ENCODE peak calls at places on chromosomes 13 and 19, in five cellular contexts. I is Peyer's patch, K is brain microvascular endothelial cell, B is posterior vena cava, L is cardiac fibroblast. S is an unnamed sample.

GRCh38 chr19:41437944-41438574 is 1.7 kb downstream of the DMAC2 start:
- DNase-seq in I (peak; percentile 41), K (no peak), B (peak; percentile 38), L (no peak), S (peak; percentile 48)

GRCh38 chr13:45989607-45990006 is 62.9 kb downstream of the ZC3H13 start:
- DNase-seq in I (no peak), K (peak; percentile 0), B (no peak), L (peak; percentile 83), S (no peak)

GRCh38 chr13:51727634-51728274 is 76.2 kb downstream of the DHRS12 start:
- DNase-seq in I (no peak), K (no peak), B (no peak), L (no peak), S (no peak)

GRCh38 chr19:18427752-18428131 is 8.5 kb downstream of the SSBP4 start:
- DNase-seq in I (no peak), K (no peak), B (no peak), L (no peak), S (no peak)

GRCh38 chr13:110380359-110381028 is 73.4 kb downstream of the COL4A2 start:
- DNase-seq in I (no peak), K (peak; percentile 94), B (no peak), L (peak; percentile 86), S (no peak)

GRCh38 chr19:954672-955494 is 29.0 kb downstream of the ARID3A start:
- DNase-seq in I (no peak), K (no peak), B (no peak), L (no peak), S (no peak)

GRCh38 chr19:46637224-46637623 is 1.2 kb upstream of the GNG8 start:
- DNase-seq in I (no peak), K (no peak), B (no peak), L (no peak), S (no peak)

GRCh38 chr13:98480915-98481510 is 95.9 kb downstream of the STK24 start:
- DNase-seq in I (no peak), K (peak; percentile 54), B (no peak), L (peak; percentile 58), S (no peak)

GRCh38 chr13:36030670-36031331 is 100.4 kb downstream of the DCLK1 start:
- DNase-seq in I (no peak), K (peak; percentile 98), B (no peak), L (peak; percentile 91), S (no peak)

GRCh38 chr19:28960586-28960985 is 252.4 kb downstream of the UQCRFS1 start:
- DNase-seq in I (no peak), K (no peak), B (no peak), L (no peak), S (no peak)

GRCh38 chr13:31072041-31072440 is 89.7 kb downstream of the HSPH1 start:
- DNase-seq in I (no peak), K (peak; percentile 37), B (no peak), L (peak; percentile 50), S (no peak)

GRCh38 chr13:45873491-45874360 is 22.2 kb upstream of the SIAH3 start:
- DNase-seq in I (no peak), K (no peak), B (no peak), L (peak; percentile 46), S (no peak)

GRCh38 chr19:19269952-19270694 is 3.0 kb downstream of the TM6SF2 start:
- DNase-seq in I (no peak), K (no peak), B (no peak), L (no peak), S (no peak)

GRCh38 chr13:66618702-66619101 is 611.4 kb downstream of the PCDH9 start:
- DNase-seq in I (no peak), K (no peak), B (no peak), L (peak; percentile 64), S (no peak)

GRCh38 chr13:61413572-61413971 is 2.1 kb downstream of the PCDH20 start:
- DNase-seq in I (no peak), K (no peak), B (no peak), L (no peak), S (peak; percentile 60)

GRCh38 chr19:1211494-1212234 is 6.1 kb downstream of the STK11 start:
- DNase-seq in I (no peak), K (no peak), B (no peak), L (no peak), S (peak; percentile 78)

GRCh38 chr13:70668293-70668692 is 560.0 kb upstream of the KLHL1 start:
- DNase-seq in I (no peak), K (no peak), B (no peak), L (no peak), S (no peak)

GRCh38 chr13:106610511-106610910 is 42.6 kb upstream of the ARGLU1 start:
- DNase-seq in I (no peak), K (peak; percentile 77), B (no peak), L (peak; percentile 72), S (no peak)

GRCh38 chr19:19817357-19817756 is 4.2 kb downstream of the ZNF506 start:
- DNase-seq in I (no peak), K (no peak), B (no peak), L (no peak), S (no peak)

GRCh38 chr19:5579286-5579685 is 11.5 kb upstream of the TINCR start:
- DNase-seq in I (no peak), K (no peak), B (no peak), L (no peak), S (no peak)

GRCh38 chr13:40206241-40207109 is 460.0 kb downstream of the FOXO1 start:
- DNase-seq in I (peak; percentile 76), K (peak; percentile 59), B (no peak), L (peak; percentile 67), S (no peak)

GRCh38 chr13:21741396-21741795 is 70.5 kb downstream of the FGF9 start:
- DNase-seq in I (no peak), K (no peak), B (no peak), L (no peak), S (no peak)

GRCh38 chr19:42596391-42597071 is 1.8 kb upstream of the CEACAM8 start:
- DNase-seq in I (peak; percentile 73), K (no peak), B (no peak), L (peak; percentile 16), S (no peak)

GRCh38 chr13:28819046-28819747 is 942 bp upstream of the MTUS2 start:
- DNase-seq in I (no peak), K (no peak), B (no peak), L (peak; percentile 39), S (no peak)

GRCh38 chr19:35063940-35064818 is 22.7 kb downstream of the HPN start:
- DNase-seq in I (no peak), K (peak; percentile 29), B (no peak), L (peak; percentile 70), S (no peak)

GRCh38 chr19:18194554-18195238 is 1.7 kb downstream of the MPV17L2 start:
- DNase-seq in I (peak; percentile 67), K (no peak), B (peak; percentile 84), L (no peak), S (peak; percentile 72)

GRCh38 chr19:4456566-4456842 is 1.1 kb downstream of the UBXN6 start:
- DNase-seq in I (no peak), K (peak; percentile 52), B (no peak), L (peak; percentile 67), S (no peak)

GRCh38 chr13:94700536-94700935 is 11.8 kb downstream of the SOX21 start:
- DNase-seq in I (no peak), K (no peak), B (no peak), L (no peak), S (no peak)

GRCh38 chr19:17205237-17206140 is 9.7 kb upstream of the USE1 start:
- DNase-seq in I (peak; percentile 89), K (peak; percentile 29), B (no peak), L (peak; percentile 68), S (peak; percentile 86)